ENCODE peak calls at places on chromosomes 16 and 17, in six cellular contexts. E is SK-N-SH, W is K562, L is H1, K is GM12878, A is HepG2. R is an unnamed sample.

GRCh38 chr17:13957636-13958035 is 111.7 kb upstream of the COX10 start:
- DNase-seq in K (no peak), W (no peak), E (no peak), L (no peak), A (no peak), R (no peak)

GRCh38 chr17:19343671-19344151 is 18.8 kb downstream of the B9D1 start:
- DNase-seq in W (no peak), K (no peak), E (no peak), L (no peak), A (no peak), R (no peak)

GRCh38 chr17:49946964-49947584 is 21.9 kb upstream of the DLX4 start:
- DNase-seq in L (no peak), A (peak), E (no peak), K (no peak), W (no peak), R (no peak)

GRCh38 chr16:68445458-68445857 is 2.9 kb downstream of the SMPD3 start:
- DNase-seq in K (peak), W (peak), A (peak), E (peak), L (no peak), R (peak)

GRCh38 chr16:86781046-86781445 is 202.7 kb downstream of the FOXL1 start:
- DNase-seq in L (no peak), K (no peak), W (no peak), A (no peak), E (no peak), R (no peak)

GRCh38 chr17:46817151-46817900 is 1.2 kb downstream of the WNT3 start:
- DNase-seq in K (no peak), E (no peak), L (no peak), W (no peak), A (no peak), R (no peak)

GRCh38 chr16:2008631-2009301 is 855 bp downstream of the ZNF598 start:
- DNase-seq in E (peak), K (no peak), A (peak), W (peak), L (no peak), R (peak)

GRCh38 chr17:76266244-76266938 is 1.2 kb downstream of the UBALD2 start:
- DNase-seq in L (no peak), K (no peak), E (peak), W (no peak), A (peak), R (no peak)

GRCh38 chr17:4950757-4951204 is at the start of gene ENO3:
- DNase-seq in A (peak), L (no peak), W (peak), E (peak), K (no peak), R (no peak)

GRCh38 chr16:85605051-85605911 is 7.8 kb upstream of the GSE1 start:
- DNase-seq in L (no peak), E (no peak), K (no peak), W (no peak), A (no peak), R (no peak)

GRCh38 chr17:9125722-9126121 is 104.4 kb downstream of the NTN1 start:
- DNase-seq in L (no peak), K (no peak), E (peak), A (no peak), W (no peak), R (no peak)

GRCh38 chr17:8055851-8056231 is 17.0 kb downstream of the ALOX15B start:
- DNase-seq in A (no peak), K (no peak), W (no peak), E (no peak), L (no peak), R (no peak)

GRCh38 chr17:2856727-2857126 is 60.5 kb downstream of the RAP1GAP2 start:
- DNase-seq in K (no peak), W (no peak), A (peak), E (no peak), L (no peak), R (no peak)

GRCh38 chr16:27867122-27868110 is 196.1 kb downstream of the GSG1L start:
- DNase-seq in E (peak), W (peak), A (peak), K (no peak), L (peak), R (peak)

GRCh38 chr17:63189930-63190329 is 223.9 kb downstream of the TANC2 start:
- DNase-seq in A (no peak), L (no peak), K (no peak), W (no peak), E (no peak), R (no peak)

GRCh38 chr17:37107406-37108083 is 158.8 kb downstream of the AATF start:
- DNase-seq in W (no peak), A (no peak), E (peak), L (no peak), K (no peak), R (no peak)

GRCh38 chr17:81720267-81721071 is 8.4 kb downstream of the SLC25A10 start:
- DNase-seq in W (no peak), L (no peak), E (no peak), A (no peak), K (no peak), R (no peak)

GRCh38 chr16:75758215-75758614 is 31.9 kb upstream of the CPHXL start:
- DNase-seq in W (no peak), A (no peak), L (no peak), E (no peak), K (no peak), R (no peak)

GRCh38 chr17:66146394-66146793 is 45.5 kb downstream of the CEP112 start:
- DNase-seq in A (no peak), K (no peak), E (no peak), W (no peak), L (no peak), R (no peak)

GRCh38 chr17:77693301-77693700 is 265.2 kb upstream of the TNRC6C start:
- DNase-seq in W (no peak), A (no peak), L (no peak), E (no peak), K (no peak), R (no peak)

GRCh38 chr17:51346218-51346982 is 86.1 kb downstream of the UTP18 start:
- DNase-seq in W (no peak), K (no peak), L (no peak), E (no peak), A (peak), R (no peak)

GRCh38 chr17:83057793-83058477 is 21.5 kb upstream of the METRNL start:
- DNase-seq in K (no peak), L (no peak), E (peak), W (no peak), A (no peak), R (no peak)

GRCh38 chr17:49235896-49236295 is 5.3 kb upstream of the PHOSPHO1 start:
- DNase-seq in L (no peak), W (no peak), A (no peak), E (no peak), K (no peak), R (no peak)

GRCh38 chr17:82434216-82434565 is 15.8 kb upstream of the OGFOD3 start:
- DNase-seq in W (no peak), E (no peak), K (no peak), L (no peak), A (no peak), R (no peak)

GRCh38 chr17:79046501-79047280 is 22.7 kb downstream of the C1QTNF1 start:
- DNase-seq in L (no peak), K (no peak), E (peak), W (no peak), A (no peak), R (no peak)

GRCh38 chr16:30658731-30659506 is 688 bp downstream of the FBRS start:
- DNase-seq in A (peak), K (peak), E (peak), W (peak), L (peak), R (peak)

GRCh38 chr17:17985555-17985954 is 12.9 kb downstream of the DRC3 start:
- DNase-seq in A (no peak), E (peak), W (no peak), K (no peak), L (no peak), R (no peak)
- TF ChIP-seq GABPA in A (no peak), E (no peak), W (no peak), K (no peak), L (no peak), R (no peak)

DNA sequence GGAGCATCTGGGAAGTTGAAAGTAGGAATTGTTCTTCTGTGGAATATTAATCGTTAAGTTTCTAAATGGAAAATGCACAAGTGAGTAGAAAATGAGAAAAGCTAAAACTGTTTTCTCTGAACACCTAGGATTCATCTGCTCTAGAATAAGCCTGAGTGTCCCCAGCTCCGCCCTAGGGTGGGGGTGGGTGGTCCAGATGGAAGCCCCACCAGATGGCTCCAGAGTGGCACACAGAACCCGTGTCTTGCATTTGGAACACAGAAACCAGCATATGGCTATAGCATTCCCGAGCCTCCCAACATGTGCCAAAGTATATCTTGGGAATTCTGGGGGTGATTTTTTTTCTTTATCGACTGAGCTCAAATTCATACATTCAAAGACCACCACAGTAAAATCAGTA is 517.7 kb upstream of the PSMD7 start:
- DNase-seq in L (no peak), A (no peak), E (no peak), K (no peak), W (no peak), R (no peak)
- TF ChIP-seq POLR2AphosphoS5 in L (no peak), A (no peak), E (no peak), K (no peak), W (no peak), R (no peak)

GRCh38 chr16:24991349-24991748 is 23.8 kb downstream of the ARHGAP17 start:
- DNase-seq in E (no peak), W (no peak), K (no peak), A (peak), L (no peak), R (no peak)

GRCh38 chr16:24988593-24989338 is 26.4 kb downstream of the ARHGAP17 start:
- DNase-seq in L (no peak), K (no peak), E (peak), W (no peak), A (peak), R (no peak)

GRCh38 chr16:24988137-24988535 is 27.0 kb downstream of the ARHGAP17 start:
- DNase-seq in K (no peak), E (no peak), L (no peak), A (no peak), W (no peak), R (no peak)

GRCh38 chr16:24990803-24991202 is 24.4 kb downstream of the ARHGAP17 start:
- DNase-seq in W (no peak), L (no peak), K (no peak), A (no peak), E (no peak), R (no peak)

GRCh38 chr16:24989417-24989978 is 25.7 kb downstream of the ARHGAP17 start:
- DNase-seq in L (no peak), E (no peak), A (no peak), K (no peak), W (no peak), R (no peak)
- H3K27ac ChIP-seq in L (no peak), E (peak), A (peak), K (no peak), W (no peak), R (no peak)

DNA sequence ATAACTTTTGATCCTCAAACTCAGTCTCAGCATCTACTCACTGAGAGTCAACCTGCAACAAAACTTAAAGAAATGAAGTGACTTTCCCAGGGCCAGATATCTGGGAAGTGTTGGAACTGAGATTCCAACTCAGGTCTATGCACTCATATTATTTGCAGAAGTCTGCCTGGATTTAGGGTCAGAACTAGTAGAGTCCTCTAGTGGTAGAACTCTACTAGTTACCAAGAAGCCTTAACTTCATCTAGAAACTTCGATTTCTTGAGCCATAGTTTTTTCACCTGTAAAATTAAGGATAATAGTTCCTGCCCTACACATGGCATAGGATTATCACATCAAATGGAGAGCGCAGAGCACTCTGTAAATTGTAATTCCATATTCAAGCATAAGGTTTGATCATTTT is 23.4 kb upstream of the KRT24 start:
- DNase-seq in E (no peak), K (no peak), L (no peak), W (no peak), A (peak), R (no peak)
- TF ChIP-seq GABPA in E (no peak), K (no peak), L (no peak), W (no peak), A (no peak), R (no peak)

R was measured in HL-60.